ENCODE peak calls at places on chromosomes 5 and 9, in four cellular contexts. G is substantia nigra, U is endodermal cell, P is GM13977. D is an unnamed sample.

GRCh38 chr5:146755781-146756180 is 122.8 kb downstream of the PPP2R2B start:
- DNase-seq in G (no peak), U (no peak), P (no peak), D (no peak)

GRCh38 chr5:62182802-62183201 is 123.2 kb upstream of the KIF2A start:
- DNase-seq in G (no peak), U (no peak), P (no peak), D (no peak)

GRCh38 chr9:91837982-91838731 is 111.9 kb downstream of the ROR2 start:
- DNase-seq in G (no peak), U (peak; percentile 50), P (no peak), D (no peak)

GRCh38 chr5:61357745-61358144 is 25.7 kb downstream of the ZSWIM6 start:
- DNase-seq in G (no peak), U (peak; percentile 78), P (no peak), D (peak; percentile 18)

GRCh38 chr9:68496356-68496755 is 44.3 kb downstream of the TMEM252 start:
- DNase-seq in G (no peak), U (no peak), P (no peak), D (no peak)

GRCh38 chr5:1745190-1745805 is 54.3 kb downstream of the MRPL36 start:
- DNase-seq in G (no peak), U (peak; percentile 32), P (no peak), D (no peak)

GRCh38 chr5:20229286-20230005 is 241.4 kb upstream of the CDH18 start:
- DNase-seq in G (no peak), U (no peak), P (no peak), D (no peak)

GRCh38 chr9:4725706-4726442 is 15.1 kb downstream of the AK3 start:
- DNase-seq in G (no peak), U (no peak), P (no peak), D (peak; percentile 36)

GRCh38 chr9:109856785-109857184 is 76.8 kb downstream of the PALM2AKAP2 start:
- DNase-seq in G (peak; percentile 92), U (peak; percentile 55), P (no peak), D (no peak)

GRCh38 chr9:122186777-122187176 is 27.1 kb downstream of the MORN5 start:
- DNase-seq in G (no peak), U (no peak), P (no peak), D (no peak)

GRCh38 chr9:86041331-86041741 is 58.0 kb downstream of the GOLM1 start:
- DNase-seq in G (no peak), U (no peak), P (no peak), D (no peak)

GRCh38 chr9:131500377-131500776 is 2.3 kb upstream of the POMT1 start:
- DNase-seq in G (no peak), U (no peak), P (no peak), D (no peak)

GRCh38 chr9:114001794-114002261 is 76.3 kb downstream of the AMBP start:
- DNase-seq in G (no peak), U (peak; percentile 33), P (no peak), D (no peak)

GRCh38 chr5:173669483-173669882 is 53.0 kb upstream of the BOD1 start:
- DNase-seq in G (no peak), U (peak; percentile 50), P (no peak), D (no peak)

GRCh38 chr9:75464726-75465125 is 376.4 kb downstream of the OSTF1 start:
- DNase-seq in G (no peak), U (no peak), P (no peak), D (no peak)

GRCh38 chr9:4662989-4663792 is 1.1 kb downstream of the PLPP6 start:
- DNase-seq in G (no peak), U (no peak), P (peak; percentile 27), D (no peak)

GRCh38 chr5:173764321-173765029 is 123.7 kb upstream of the CPEB4 start:
- DNase-seq in G (no peak), U (peak; percentile 85), P (no peak), D (peak; percentile 56)

GRCh38 chr5:13809921-13810320 is 134.6 kb downstream of the DNAH5 start:
- DNase-seq in G (no peak), U (no peak), P (no peak), D (no peak)

GRCh38 chr5:32030226-32030625 is 143.9 kb downstream of the GOLPH3 start:
- DNase-seq in G (no peak), U (no peak), P (no peak), D (no peak)

GRCh38 chr9:36192196-36192595 is 1.5 kb downstream of the CLTA start:
- DNase-seq in G (no peak), U (no peak), P (no peak), D (no peak)

GRCh38 chr9:135295556-135296300 is 183.9 kb upstream of the PPP1R26 start:
- DNase-seq in G (no peak), U (peak; percentile 48), P (no peak), D (no peak)

GRCh38 chr9:3059781-3060468 is 216.0 kb upstream of the PUM3 start:
- DNase-seq in G (no peak), U (no peak), P (no peak), D (no peak)

GRCh38 chr5:136132087-136132486 is 558 bp upstream of the SMAD5 start:
- DNase-seq in G (peak; percentile 5), U (peak; percentile 56), P (peak; percentile 23), D (peak; percentile 15)

GRCh38 chr9:1707291-1707690 is 307.9 kb upstream of the SMARCA2 start:
- DNase-seq in G (no peak), U (no peak), P (no peak), D (no peak)

GRCh38 chr5:36741138-36741537 is 134.7 kb downstream of the SLC1A3 start:
- DNase-seq in G (no peak), U (no peak), P (no peak), D (no peak)